ENCODE peak calls at places on chromosomes 6 and 20, in nine cellular contexts. R is ovary; J is fibroblast of pulmonary artery; Q is left lung; A is HFFc6; N is germinal center; T is AG09309; U is AG08396; P is activated CD4-positive, alpha-beta T cell treated with anti-CD3 and anti-CD28 coated beads, Interleukin-2, amount 50 U/mL, for 24 hours. S is an unnamed sample.

GRCh38 chr6:116096979-116097816 is 3.5 kb upstream of the NT5DC1 start:
- DNase-seq in R (no peak), J (peak; percentile 49), Q (no peak), A (no peak), N (no peak), T (no peak), U (peak; percentile 28), P (no peak), S (no peak)

GRCh38 chr20:57810511-57811372 is 100.9 kb upstream of the PMEPA1 start:
- DNase-seq in R (no peak), J (no peak), Q (no peak), A (no peak), N (no peak), T (no peak), U (no peak), P (no peak), S (no peak)

GRCh38 chr6:33765368-33765767 is 18.7 kb upstream of the IP6K3 start:
- DNase-seq in R (no peak), J (no peak), Q (no peak), A (no peak), N (no peak), T (no peak), U (no peak), P (no peak), S (no peak)

GRCh38 chr6:75266716-75267291 is 17.8 kb downstream of the TMEM30A start:
- DNase-seq in R (no peak), J (peak; percentile 77), Q (no peak), A (peak; percentile 59), N (peak; percentile 40), T (peak; percentile 33), U (no peak), P (no peak), S (peak; percentile 39)

GRCh38 chr20:31849306-31849930 is 4.0 kb upstream of the FOXS1 start:
- DNase-seq in R (no peak), J (no peak), Q (peak; percentile 67), A (no peak), N (no peak), T (no peak), U (no peak), P (no peak), S (no peak)

GRCh38 chr6:133248241-133249001 is 7.3 kb downstream of the EYA4 start:
- DNase-seq in R (no peak), J (peak; percentile 31), Q (no peak), A (no peak), N (no peak), T (no peak), U (no peak), P (no peak), S (no peak)

GRCh38 chr6:84738996-84739865 is 25.2 kb downstream of the TBX18 start:
- DNase-seq in R (no peak), J (peak; percentile 55), Q (no peak), A (no peak), N (no peak), T (no peak), U (no peak), P (no peak), S (no peak)

GRCh38 chr6:89888871-89889270 is 5.4 kb upstream of the GJA10 start:
- DNase-seq in R (no peak), J (no peak), Q (no peak), A (no peak), N (no peak), T (no peak), U (no peak), P (no peak), S (no peak)

GRCh38 chr6:132414761-132415160 is 13.5 kb upstream of the MOXD1 start:
- DNase-seq in R (no peak), J (no peak), Q (no peak), A (no peak), N (no peak), T (no peak), U (no peak), P (no peak), S (no peak)

GRCh38 chr6:69866351-69867074 is at the start of gene COL19A1:
- DNase-seq in R (no peak), J (no peak), Q (peak; percentile 75), A (no peak), N (peak; percentile 10), T (no peak), U (no peak), P (peak; percentile 2), S (peak; percentile 48)

GRCh38 chr6:156963712-156964700 is 186.8 kb downstream of the ARID1B start:
- DNase-seq in R (no peak), J (peak; percentile 65), Q (no peak), A (peak; percentile 51), N (no peak), T (no peak), U (peak; percentile 39), P (no peak), S (no peak)